ENCODE peak calls at places on chromosomes 7 and 10, in four cellular contexts. One of them, this sample, is unnamed.
A peak's percentile ranks its signal among the peaks of the same experiment; 100 is the strongest.

GRCh38 chr10:73931767-73932624 is 21.1 kb downstream of the PLAU start:
- DNase-seq in left lung: peak; percentile 71
- DNase-seq in coronary artery: no peak
- DNase-seq in GM23338: peak; percentile 86
- DNase-seq in this sample: no peak

GRCh38 chr7:87220734-87221215 is 1.2 kb upstream of the TMEM243 start:
- DNase-seq in GM23338: peak; percentile 30
- DNase-seq in coronary artery: no peak
- DNase-seq in left lung: no peak
- DNase-seq in this sample: no peak

GRCh38 chr10:129771024-129771423 is 193.1 kb downstream of the EBF3 start:
- DNase-seq in GM23338: no peak
- DNase-seq in left lung: no peak
- DNase-seq in coronary artery: peak; percentile 58
- DNase-seq in this sample: no peak

GRCh38 chr7:132836746-132837145 is 245.1 kb downstream of the CHCHD3 start:
- DNase-seq in GM23338: no peak
- DNase-seq in coronary artery: no peak
- DNase-seq in left lung: no peak
- DNase-seq in this sample: no peak

GRCh38 chr7:5284304-5285281 is 1.9 kb downstream of the SLC29A4 start:
- DNase-seq in coronary artery: no peak
- DNase-seq in left lung: no peak
- DNase-seq in GM23338: peak; percentile 95
- DNase-seq in this sample: no peak

GRCh38 chr10:46525177-46525823 is 31.2 kb downstream of the GPRIN2 start:
- DNase-seq in GM23338: no peak
- DNase-seq in left lung: peak; percentile 34
- DNase-seq in coronary artery: no peak
- DNase-seq in this sample: peak; percentile 46

GRCh38 chr7:5086256-5086655 is 40.6 kb downstream of the RBAK start:
- DNase-seq in left lung: no peak
- DNase-seq in GM23338: no peak
- DNase-seq in coronary artery: no peak
- DNase-seq in this sample: no peak

GRCh38 chr7:35780070-35780469 is 20.8 kb upstream of the SEPTIN7 start:
- DNase-seq in coronary artery: no peak
- DNase-seq in GM23338: no peak
- DNase-seq in left lung: no peak
- DNase-seq in this sample: no peak

GRCh38 chr7:44282601-44283171 is 42.7 kb downstream of the CAMK2B start:
- DNase-seq in left lung: no peak
- DNase-seq in coronary artery: peak; percentile 62
- DNase-seq in GM23338: no peak
- DNase-seq in this sample: no peak

GRCh38 chr10:60135020-60135419 is 228.7 kb upstream of the CCDC6 start:
- DNase-seq in left lung: no peak
- DNase-seq in coronary artery: no peak
- DNase-seq in GM23338: no peak
- DNase-seq in this sample: no peak

GRCh38 chr7:134750083-134751062 is 29.1 kb upstream of the CALD1 start:
- DNase-seq in left lung: peak; percentile 44
- DNase-seq in GM23338: peak; percentile 90
- DNase-seq in coronary artery: no peak
- DNase-seq in this sample: peak; percentile 51

GRCh38 chr10:58587676-58588075 is 75.0 kb downstream of the BICC1 start:
- DNase-seq in GM23338: no peak
- DNase-seq in coronary artery: no peak
- DNase-seq in left lung: no peak
- DNase-seq in this sample: no peak

GRCh38 chr7:142557971-142558582 is 191.2 kb upstream of the PRSS1 start:
- DNase-seq in left lung: no peak
- DNase-seq in coronary artery: peak; percentile 59
- DNase-seq in GM23338: peak; percentile 84
- DNase-seq in this sample: peak; percentile 48

GRCh38 chr7:120519224-120519623 is 246.2 kb downstream of the KCND2 start:
- DNase-seq in GM23338: no peak
- DNase-seq in coronary artery: no peak
- DNase-seq in left lung: no peak
- DNase-seq in this sample: no peak

GRCh38 chr10:8581521-8582225 is 527.2 kb downstream of the GATA3 start:
- DNase-seq in left lung: no peak
- DNase-seq in GM23338: no peak
- DNase-seq in coronary artery: no peak
- DNase-seq in this sample: no peak

GRCh38 chr7:151381083-151381332 is 28.8 kb downstream of the WDR86 start:
- DNase-seq in left lung: no peak
- DNase-seq in coronary artery: no peak
- DNase-seq in GM23338: no peak
- DNase-seq in this sample: no peak

GRCh38 chr7:129635300-129636029 is 23.9 kb downstream of the NRF1 start:
- DNase-seq in coronary artery: no peak
- DNase-seq in GM23338: peak; percentile 89
- DNase-seq in left lung: peak; percentile 59
- DNase-seq in this sample: peak; percentile 76
- TF ChIP-seq CTCF in coronary artery: peak; percentile 42
- TF ChIP-seq CTCF in GM23338: peak; percentile 83
- TF ChIP-seq CTCF in left lung: peak; percentile 72
- TF ChIP-seq CTCF in this sample: peak; percentile 68

GRCh38 chr7:70703785-70704184 is 428.2 kb upstream of the GALNT17 start:
- DNase-seq in coronary artery: no peak
- DNase-seq in left lung: no peak
- DNase-seq in GM23338: peak; percentile 90
- DNase-seq in this sample: no peak

GRCh38 chr7:70700935-70701425 is 431.0 kb upstream of the GALNT17 start:
- DNase-seq in left lung: no peak
- DNase-seq in GM23338: peak; percentile 47
- DNase-seq in coronary artery: no peak
- DNase-seq in this sample: no peak

GRCh38 chr7:70698219-70698832 is 433.6 kb upstream of the GALNT17 start:
- DNase-seq in GM23338: peak; percentile 72
- DNase-seq in left lung: no peak
- DNase-seq in coronary artery: no peak
- DNase-seq in this sample: peak; percentile 35

GRCh38 chr7:70701487-70701886 is 430.5 kb upstream of the GALNT17 start:
- DNase-seq in coronary artery: no peak
- DNase-seq in left lung: no peak
- DNase-seq in GM23338: no peak
- DNase-seq in this sample: no peak

DNA sequence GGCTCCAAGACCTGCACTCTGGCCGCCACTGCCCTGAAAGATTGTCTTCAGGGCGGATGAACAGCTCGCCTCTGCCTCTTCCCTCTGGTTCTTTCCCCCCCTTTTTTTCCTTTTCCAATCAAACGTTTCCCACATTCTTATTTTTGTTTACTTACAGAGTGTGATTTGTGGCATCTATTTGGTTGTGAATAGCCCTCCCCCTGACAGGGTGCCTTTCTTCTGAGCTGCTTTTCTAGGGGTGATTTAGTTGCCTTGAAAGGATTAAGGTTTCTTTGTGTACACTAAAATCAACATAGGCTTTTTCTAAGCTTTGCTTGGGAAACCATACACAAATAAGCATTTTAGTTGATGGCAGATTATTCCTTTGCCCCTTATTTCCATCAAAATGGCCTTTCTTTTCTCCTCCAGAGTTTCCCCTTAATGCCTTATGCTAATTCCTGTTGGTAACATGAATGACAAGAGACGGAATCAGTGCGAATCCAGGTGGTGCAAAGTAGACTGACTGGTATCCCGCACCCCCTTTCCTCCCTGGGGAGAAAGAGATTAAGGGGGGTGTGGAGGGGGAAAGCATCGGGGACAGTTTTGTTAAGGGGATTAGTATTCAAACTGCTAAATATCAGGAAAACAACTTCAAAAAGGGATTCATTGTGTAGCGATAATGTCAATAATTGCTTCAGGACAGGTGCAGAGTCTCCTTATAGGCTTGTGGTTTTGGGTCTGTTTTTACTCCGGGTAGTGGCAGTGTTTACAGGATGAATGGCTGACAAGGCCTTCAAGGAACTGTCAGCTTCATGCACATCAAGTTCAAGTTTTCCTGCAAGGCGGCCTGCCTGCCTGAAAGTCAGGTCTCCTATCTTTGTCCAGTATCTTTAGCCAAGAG is 431.6 kb upstream of the GALNT17 start:
- DNase-seq in left lung: no peak
- DNase-seq in coronary artery: no peak
- DNase-seq in GM23338: peak; percentile 72
- DNase-seq in this sample: no peak
- H3K4me3 ChIP-seq in left lung: no peak overlapping the region
- H3K4me3 ChIP-seq in coronary artery: no peak overlapping the region
- H3K4me3 ChIP-seq in GM23338: peak overlapping the region; percentile 37
- H3K4me3 ChIP-seq in this sample: no peak overlapping the region

GRCh38 chr10:26571655-26572054 is 125.8 kb upstream of the PDSS1 start:
- DNase-seq in GM23338: no peak
- DNase-seq in coronary artery: no peak
- DNase-seq in left lung: no peak
- DNase-seq in this sample: no peak

GRCh38 chr10:26579256-26580063 is 118.0 kb upstream of the PDSS1 start:
- DNase-seq in GM23338: no peak
- DNase-seq in coronary artery: no peak
- DNase-seq in left lung: no peak
- DNase-seq in this sample: no peak

GRCh38 chr10:26574783-26575182 is 122.7 kb upstream of the PDSS1 start:
- DNase-seq in coronary artery: no peak
- DNase-seq in GM23338: no peak
- DNase-seq in left lung: no peak
- DNase-seq in this sample: no peak

GRCh38 chr10:26573674-26574073 is 123.8 kb upstream of the PDSS1 start:
- DNase-seq in left lung: no peak
- DNase-seq in coronary artery: no peak
- DNase-seq in GM23338: peak; percentile 63
- DNase-seq in this sample: no peak
- TF ChIP-seq CTCF in left lung: no peak
- TF ChIP-seq CTCF in coronary artery: no peak
- TF ChIP-seq CTCF in GM23338: peak; percentile 40
- TF ChIP-seq CTCF in this sample: no peak

GRCh38 chr10:99930731-99931550 is 78.8 kb downstream of the DNMBP start:
- DNase-seq in GM23338: peak; percentile 77
- DNase-seq in left lung: peak; percentile 68
- DNase-seq in coronary artery: no peak
- DNase-seq in this sample: no peak
- H3K4me3 ChIP-seq in GM23338: no peak overlapping the region
- H3K4me3 ChIP-seq in left lung: peak overlapping the region; percentile 23
- H3K4me3 ChIP-seq in coronary artery: no peak overlapping the region
- H3K4me3 ChIP-seq in this sample: no peak overlapping the region

This sample was measured in endothelial cell of umbilical vein.